ENCODE peak calls at places on chromosomes 3 and 15, in six cellular contexts. P is upper lobe of right lung, D is uterus, I is cardiac muscle cell, W is SJSA1, L is AG04450. G is an unnamed sample.

GRCh38 chr3:4512895-4513616 is 19.9 kb downstream of the ITPR1 start:
- DNase-seq in P (no peak), D (no peak), I (peak), W (no peak), L (no peak), G (no peak)

GRCh38 chr15:20344601-20345400 is 196.8 kb downstream of the GOLGA6L6 start:
- DNase-seq in P (peak), D (no peak), I (no peak), W (no peak), L (no peak), G (no peak)

GRCh38 chr3:189304465-189305341 is 132.9 kb downstream of the TPRG1 start:
- DNase-seq in P (peak), D (peak), I (no peak), W (peak), L (no peak), G (peak)

GRCh38 chr3:14915636-14916222 is 31.7 kb upstream of the NR2C2 start:
- DNase-seq in P (peak), D (no peak), I (no peak), W (no peak), L (no peak), G (no peak)

GRCh38 chr3:60542981-60543380 is 708.3 kb downstream of the FHIT start:
- DNase-seq in P (no peak), D (no peak), I (no peak), W (no peak), L (no peak), G (no peak)

GRCh38 chr3:53169045-53169831 is 8.2 kb downstream of the PRKCD start:
- DNase-seq in P (peak), D (no peak), I (no peak), W (no peak), L (no peak), G (peak)

GRCh38 chr15:25431821-25432561 is 6.8 kb downstream of the UBE3A start:
- DNase-seq in P (no peak), D (no peak), I (no peak), W (no peak), L (no peak), G (no peak)

GRCh38 chr15:44720460-44721185 is 9.3 kb downstream of the B2M start:
- DNase-seq in P (no peak), D (no peak), I (no peak), W (no peak), L (no peak), G (no peak)

GRCh38 chr3:36814776-36815175 is 50.4 kb upstream of the DCLK3 start:
- DNase-seq in P (no peak), D (no peak), I (no peak), W (no peak), L (no peak), G (no peak)

GRCh38 chr3:69425249-69425648 is 39.4 kb upstream of the FRMD4B start:
- DNase-seq in P (no peak), D (no peak), I (peak), W (no peak), L (no peak), G (no peak)

GRCh38 chr3:150081084-150081483 is 110.4 kb upstream of the PFN2 start:
- DNase-seq in P (no peak), D (no peak), I (no peak), W (no peak), L (no peak), G (no peak)

GRCh38 chr3:27079427-27080105 is 289.6 kb downstream of the NEK10 start:
- DNase-seq in P (no peak), D (no peak), I (no peak), W (no peak), L (no peak), G (no peak)

GRCh38 chr3:27138562-27138961 is 230.6 kb downstream of the NEK10 start:
- DNase-seq in P (no peak), D (no peak), I (no peak), W (no peak), L (no peak), G (no peak)

GRCh38 chr3:52090620-52091468 is 34.5 kb upstream of the DUSP7 start:
- DNase-seq in P (peak), D (no peak), I (no peak), W (no peak), L (no peak), G (peak)

GRCh38 chr3:28860307-28860706 is 420.6 kb upstream of the RBMS3 start:
- DNase-seq in P (no peak), D (no peak), I (no peak), W (no peak), L (no peak), G (peak)

GRCh38 chr3:150736316-150736719 is 26.7 kb downstream of the SIAH2 start:
- DNase-seq in P (no peak), D (no peak), I (no peak), W (no peak), L (no peak), G (no peak)

GRCh38 chr3:33547101-33547500 is 106.9 kb upstream of the UBP1 start:
- DNase-seq in P (no peak), D (no peak), I (no peak), W (no peak), L (no peak), G (no peak)

GRCh38 chr15:70795311-70795665 is 31.9 kb upstream of the UACA start:
- DNase-seq in P (no peak), D (no peak), I (no peak), W (peak), L (peak), G (no peak)

GRCh38 chr15:40847225-40847961 is 3.5 kb downstream of the SPINT1 start:
- DNase-seq in P (peak), D (no peak), I (peak), W (no peak), L (no peak), G (peak)

GRCh38 chr3:185779461-185779860 is 45.4 kb downstream of the IGF2BP2 start:
- DNase-seq in P (no peak), D (no peak), I (no peak), W (peak), L (no peak), G (no peak)

GRCh38 chr15:88257311-88257901 is 867 bp upstream of the NTRK3 start:
- DNase-seq in P (peak), D (no peak), I (peak), W (no peak), L (no peak), G (no peak)

GRCh38 chr15:71274448-71274798 is 159.2 kb downstream of the THSD4 start:
- DNase-seq in P (no peak), D (no peak), I (no peak), W (no peak), L (no peak), G (no peak)

GRCh38 chr3:45547764-45548683 is 46.5 kb upstream of the LIMD1 start:
- DNase-seq in P (no peak), D (peak), I (no peak), W (peak), L (no peak), G (no peak)

GRCh38 chr3:73600293-73600938 is 24.3 kb downstream of the PDZRN3 start:
- DNase-seq in P (no peak), D (no peak), I (no peak), W (no peak), L (no peak), G (no peak)

GRCh38 chr3:73599605-73600004 is 25.1 kb downstream of the PDZRN3 start:
- DNase-seq in P (no peak), D (no peak), I (no peak), W (no peak), L (no peak), G (no peak)

GRCh38 chr3:73601476-73601875 is 23.3 kb downstream of the PDZRN3 start:
- DNase-seq in P (no peak), D (no peak), I (no peak), W (no peak), L (no peak), G (no peak)

GRCh38 chr3:73602171-73602570 is 22.6 kb downstream of the PDZRN3 start:
- DNase-seq in P (no peak), D (no peak), I (no peak), W (peak), L (no peak), G (no peak)

GRCh38 chr3:73601031-73601430 is 23.7 kb downstream of the PDZRN3 start:
- DNase-seq in P (no peak), D (no peak), I (no peak), W (no peak), L (no peak), G (no peak)
- H3K27ac ChIP-seq in P (no peak), D (peak), I (no peak), W (no peak), L (no peak), G (peak)

DNA sequence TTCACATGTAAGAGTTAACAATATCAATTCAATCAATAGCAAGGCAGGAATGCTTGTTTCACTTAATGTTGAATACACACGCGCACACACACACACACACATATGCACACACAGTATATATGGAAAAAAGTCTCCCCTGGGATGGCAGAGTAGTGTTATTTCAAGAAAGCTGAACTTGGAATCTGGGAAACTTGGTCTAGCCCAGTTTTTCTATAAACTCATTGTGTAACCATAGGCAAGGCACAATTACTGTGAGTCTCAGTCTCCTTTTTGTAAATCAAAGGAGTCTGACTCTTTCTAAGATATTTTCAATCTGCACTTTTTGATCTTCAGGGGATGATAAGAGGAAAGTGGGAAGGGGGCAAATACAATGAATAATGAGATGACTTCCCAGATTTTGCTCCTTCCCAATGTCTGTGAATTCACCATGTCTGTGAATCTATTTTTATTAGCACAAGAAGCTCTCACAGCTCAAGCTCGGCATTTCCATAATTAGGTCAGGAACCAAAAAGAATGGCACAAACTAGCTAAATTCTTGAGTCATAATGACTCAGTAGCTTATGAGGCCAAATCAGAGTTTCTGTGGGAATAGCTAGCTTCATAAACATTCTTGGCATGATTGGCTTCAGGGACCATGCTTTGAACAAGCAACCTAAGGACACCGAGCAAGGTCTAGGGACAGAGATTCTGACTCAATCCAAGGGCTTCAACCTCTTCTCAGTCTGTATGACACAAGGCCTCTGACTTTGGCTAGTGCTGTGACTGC is 227.4 kb upstream of the DCBLD2 start:
- DNase-seq in P (no peak), D (no peak), I (no peak), W (peak), L (peak), G (no peak)
- H3K27ac ChIP-seq in P (no peak), D (no peak), I (no peak), W (peak), L (peak), G (no peak)

GRCh38 chr15:67533873-67534272 is 8.6 kb upstream of the MAP2K5 start:
- DNase-seq in P (no peak), D (no peak), I (no peak), W (no peak), L (no peak), G (no peak)
- H3K27ac ChIP-seq in P (no peak), D (no peak), I (no peak), W (no peak), L (no peak), G (no peak)

DNA sequence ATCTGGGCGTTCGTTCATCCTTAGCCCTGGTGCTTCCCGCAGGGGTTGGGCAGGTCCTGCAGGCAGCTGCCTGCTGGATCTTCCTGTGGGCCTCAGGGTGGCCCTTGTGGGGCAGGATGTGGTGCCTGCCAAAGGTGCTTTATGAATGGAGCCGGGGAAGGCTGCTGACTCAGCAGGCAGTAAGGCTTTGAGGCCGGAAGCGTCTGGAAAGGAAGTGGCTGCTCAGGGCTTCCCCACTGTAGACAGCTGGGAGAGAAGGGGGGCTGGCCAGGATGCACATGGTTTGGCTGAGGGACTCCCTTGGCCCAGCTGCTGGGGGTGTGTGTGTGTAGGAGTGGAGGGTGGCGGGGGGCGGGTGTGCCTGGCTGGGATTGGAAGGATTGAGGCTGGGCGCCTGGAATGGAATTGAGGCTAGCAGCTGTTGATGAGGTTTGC is 12.9 kb downstream of the CD276 start:
- DNase-seq in P (peak), D (peak), I (peak), W (peak), L (peak), G (peak)
- H3K27ac ChIP-seq in P (no peak), D (peak), I (no peak), W (peak), L (peak), G (peak)

DNA sequence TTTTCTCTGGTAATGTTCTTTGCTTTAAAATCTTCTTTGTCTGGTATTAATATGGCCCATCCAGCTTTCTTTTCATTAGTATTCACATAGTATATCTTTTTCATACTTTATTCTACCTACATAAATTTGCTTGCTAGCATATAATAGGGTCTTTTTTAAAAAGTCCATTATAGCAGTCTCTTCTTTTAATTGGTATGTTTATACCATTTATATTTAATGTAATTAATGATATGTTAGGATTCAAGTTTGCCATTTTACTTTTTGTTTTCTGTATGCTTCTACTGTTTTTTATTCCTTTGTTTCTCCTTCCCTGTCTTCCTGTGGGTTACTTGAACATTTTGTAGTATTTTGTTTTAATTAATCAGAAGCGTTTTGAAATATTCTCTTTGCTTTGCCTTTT is 89.0 kb downstream of the CHCHD6 start:
- DNase-seq in P (no peak), D (no peak), I (no peak), W (no peak), L (no peak), G (no peak)
- H3K27ac ChIP-seq in P (no peak), D (no peak), I (no peak), W (no peak), L (no peak), G (no peak)